ENCODE peak calls at places on chromosome 21, in eight cellular contexts. F is NCI-H2081; G is stimulated activated CD4-positive, alpha-beta T cell treated with anti-CD3 and anti-CD28 coated beads, Interleukin-1b, Interleukin-23, amount 100 ng/mL, for 24 hours; M is iris pigment epithelial cell; K is AG09319; X is amniotic epithelial cell; S is hypothalamus; P is fibroblast of pulmonary artery. T is an unnamed sample.

GRCh38 chr21:22314963-22315362 is 1316.8 kb downstream of the NCAM2 start:
- DNase-seq in F (no peak), G (no peak), M (no peak), K (no peak), X (no peak), S (no peak), P (no peak), T (no peak)

GRCh38 chr21:33539612-33540011 is 2.3 kb downstream of the GART start:
- DNase-seq in F (no peak), G (no peak), M (peak; percentile 82), K (no peak), X (peak; percentile 85), S (no peak), P (peak; percentile 27), T (no peak)

GRCh38 chr21:44267655-44268142 is 6.0 kb upstream of the DNMT3L start:
- DNase-seq in F (no peak), G (no peak), M (no peak), K (no peak), X (peak; percentile 6), S (peak; percentile 11), P (no peak), T (no peak)

GRCh38 chr21:45584786-45585185 is 42.5 kb upstream of the SLC19A1 start:
- DNase-seq in F (no peak), G (no peak), M (no peak), K (no peak), X (no peak), S (no peak), P (no peak), T (no peak)

GRCh38 chr21:26709090-26709489 is 136.0 kb upstream of the CYYR1 start:
- DNase-seq in F (no peak), G (no peak), M (peak; percentile 11), K (no peak), X (peak; percentile 16), S (no peak), P (no peak), T (no peak)

GRCh38 chr21:41899431-41900202 is 20.5 kb upstream of the PRDM15 start:
- DNase-seq in F (no peak), G (no peak), M (no peak), K (no peak), X (no peak), S (no peak), P (no peak), T (no peak)

GRCh38 chr21:43343095-43343991 is 83.6 kb downstream of the SIK1 start:
- DNase-seq in F (no peak), G (no peak), M (no peak), K (no peak), X (no peak), S (no peak), P (no peak), T (no peak)

GRCh38 chr21:34313116-34313515 is 50.7 kb upstream of the KCNE2 start:
- DNase-seq in F (no peak), G (no peak), M (peak; percentile 7), K (no peak), X (no peak), S (no peak), P (peak; percentile 24), T (no peak)

GRCh38 chr21:46057111-46057709 is 40.7 kb upstream of the COL6A2 start:
- DNase-seq in F (no peak), G (no peak), M (no peak), K (no peak), X (no peak), S (no peak), P (no peak), T (no peak)

GRCh38 chr21:44403106-44404020 is 49.9 kb downstream of the TRPM2 start:
- DNase-seq in F (no peak), G (no peak), M (no peak), K (no peak), X (no peak), S (no peak), P (no peak), T (no peak)

GRCh38 chr21:21813295-21813694 is 815.1 kb downstream of the NCAM2 start:
- DNase-seq in F (no peak), G (no peak), M (peak; percentile 2), K (no peak), X (no peak), S (no peak), P (no peak), T (no peak)

GRCh38 chr21:33732038-33732437 is 89.7 kb downstream of the ITSN1 start:
- DNase-seq in F (no peak), G (no peak), M (no peak), K (no peak), X (peak; percentile 67), S (no peak), P (no peak), T (no peak)

GRCh38 chr21:39533545-39534226 is 79.1 kb upstream of the B3GALT5 start:
- DNase-seq in F (no peak), G (no peak), M (no peak), K (no peak), X (no peak), S (no peak), P (no peak), T (no peak)

GRCh38 chr21:43814215-43815106 is 25.1 kb downstream of the RRP1 start:
- DNase-seq in F (no peak), G (no peak), M (no peak), K (no peak), X (no peak), S (no peak), P (no peak), T (no peak)

GRCh38 chr21:27649323-27649722 is 682.4 kb upstream of the ADAMTS5 start:
- DNase-seq in F (no peak), G (no peak), M (peak; percentile 94), K (peak; percentile 39), X (peak; percentile 86), S (no peak), P (peak; percentile 92), T (peak; percentile 77)

GRCh38 chr21:45750924-45751323 is 107.4 kb downstream of the PCBP3 start:
- DNase-seq in F (no peak), G (no peak), M (no peak), K (no peak), X (no peak), S (no peak), P (no peak), T (no peak)

GRCh38 chr21:36859744-36860501 is 106.5 kb downstream of the HLCS start:
- DNase-seq in F (no peak), G (no peak), M (peak; percentile 85), K (no peak), X (peak; percentile 71), S (no peak), P (peak; percentile 54), T (no peak)

GRCh38 chr21:41892726-41893125 is 13.6 kb upstream of the PRDM15 start:
- DNase-seq in F (no peak), G (no peak), M (no peak), K (no peak), X (no peak), S (no peak), P (no peak), T (no peak)

GRCh38 chr21:44394733-44395132 is 41.3 kb downstream of the TRPM2 start:
- DNase-seq in F (no peak), G (no peak), M (no peak), K (no peak), X (no peak), S (no peak), P (no peak), T (no peak)

GRCh38 chr21:41375875-41376274 is 14.0 kb downstream of the MX2 start:
- DNase-seq in F (no peak), G (no peak), M (no peak), K (no peak), X (no peak), S (no peak), P (no peak), T (no peak)

GRCh38 chr21:45861156-45861870 is 120.3 kb upstream of the COL6A1 start:
- DNase-seq in F (no peak), G (no peak), M (no peak), K (no peak), X (no peak), S (no peak), P (no peak), T (no peak)

GRCh38 chr21:35743571-35743970 is 316.8 kb downstream of the SETD4 start:
- DNase-seq in F (no peak), G (no peak), M (peak; percentile 20), K (no peak), X (no peak), S (no peak), P (no peak), T (no peak)

GRCh38 chr21:23853796-23854379 is 1753.4 kb downstream of the MRPL39 start:
- DNase-seq in F (no peak), G (no peak), M (peak; percentile 15), K (no peak), X (no peak), S (no peak), P (peak; percentile 41), T (no peak)

GRCh38 chr21:34351786-34352241 is 12.0 kb upstream of the KCNE2 start:
- DNase-seq in F (peak; percentile 68), G (no peak), M (peak; percentile 23), K (no peak), X (peak; percentile 16), S (peak; percentile 31), P (peak; percentile 42), T (no peak)

GRCh38 chr21:15729346-15729673 is 472 bp upstream of the USP25 start:
- DNase-seq in F (no peak), G (no peak), M (no peak), K (no peak), X (peak; percentile 16), S (no peak), P (no peak), T (no peak)

GRCh38 chr21:46078322-46078981 is 19.5 kb upstream of the COL6A2 start:
- DNase-seq in F (no peak), G (no peak), M (no peak), K (no peak), X (no peak), S (no peak), P (no peak), T (peak; percentile 51)

GRCh38 chr21:42049578-42050430 is 21.3 kb upstream of the UMODL1 start:
- DNase-seq in F (no peak), G (no peak), M (no peak), K (no peak), X (no peak), S (no peak), P (no peak), T (no peak)

GRCh38 chr21:34704119-34704518 is 35.3 kb downstream of the CLIC6 start:
- DNase-seq in F (no peak), G (no peak), M (peak; percentile 6), K (peak; percentile 58), X (no peak), S (no peak), P (peak; percentile 13), T (peak; percentile 85)

GRCh38 chr21:46191257-46191685 is 7.0 kb upstream of the SPATC1L start:
- DNase-seq in F (no peak), G (no peak), M (peak; percentile 91), K (peak; percentile 43), X (peak; percentile 85), S (no peak), P (peak; percentile 85), T (peak; percentile 37)

GRCh38 chr21:37817242-37817641 is 99.0 kb downstream of the KCNJ6 start:
- DNase-seq in F (no peak), G (no peak), M (no peak), K (no peak), X (no peak), S (no peak), P (no peak), T (no peak)

T was measured in GM04503.